ENCODE peak calls at places on chromosomes 6 and 20, in eight cellular contexts. F is CD8-positive, alpha-beta T cell; K is NCI-H82; A is tibial nerve; N is ureter; J is cardiac fibroblast; L is erythroblast; H is EL. Z is an unnamed sample.

GRCh38 chr6:53496797-53497196 is 48.1 kb downstream of the GCLC start:
- DNase-seq in F (no peak), K (no peak), A (no peak), N (no peak), J (peak; percentile 76), L (peak; percentile 10), H (peak; percentile 85), Z (no peak)

GRCh38 chr20:23970049-23970448 is 18.5 kb downstream of the GGTLC1 start:
- DNase-seq in F (no peak), K (no peak), A (no peak), N (no peak), J (no peak), L (no peak), H (no peak), Z (peak; percentile 47)

GRCh38 chr6:166478782-166479592 is 96.2 kb upstream of the MPC1 start:
- DNase-seq in F (no peak), K (no peak), A (no peak), N (no peak), J (no peak), L (no peak), H (no peak), Z (no peak)

GRCh38 chr20:48776306-48776705 is 51.5 kb downstream of the PREX1 start:
- DNase-seq in F (no peak), K (no peak), A (no peak), N (no peak), J (peak; percentile 74), L (no peak), H (peak; percentile 82), Z (no peak)

GRCh38 chr20:13546497-13547131 is 92.1 kb downstream of the TASP1 start:
- DNase-seq in F (peak; percentile 46), K (peak; percentile 87), A (peak; percentile 86), N (peak; percentile 84), J (peak; percentile 81), L (peak; percentile 68), H (peak; percentile 71), Z (peak; percentile 94)

GRCh38 chr6:137761072-137761471 is 106.0 kb upstream of the TNFAIP3 start:
- DNase-seq in F (no peak), K (no peak), A (no peak), N (no peak), J (peak; percentile 39), L (no peak), H (peak; percentile 20), Z (peak; percentile 72)

GRCh38 chr20:19735446-19735845 is 22.6 kb upstream of the RIN2 start:
- DNase-seq in F (no peak), K (peak; percentile 76), A (peak; percentile 56), N (peak; percentile 80), J (peak; percentile 91), L (no peak), H (peak; percentile 86), Z (no peak)

GRCh38 chr6:106473807-106474206 is 113.3 kb downstream of the CRYBG1 start:
- DNase-seq in F (no peak), K (no peak), A (no peak), N (no peak), J (peak; percentile 79), L (no peak), H (peak; percentile 38), Z (no peak)

GRCh38 chr6:143232849-143233248 is 172.2 kb downstream of the AIG1 start:
- DNase-seq in F (peak; percentile 1), K (peak; percentile 76), A (no peak), N (no peak), J (peak; percentile 31), L (peak; percentile 4), H (peak; percentile 31), Z (no peak)

GRCh38 chr6:161273356-161273751 is 507 bp downstream of the AGPAT4 start:
- DNase-seq in F (no peak), K (no peak), A (no peak), N (no peak), J (peak; percentile 75), L (peak; percentile 32), H (peak; percentile 23), Z (peak; percentile 91)

GRCh38 chr6:32867559-32868256 is 13.7 kb downstream of the PSMB9 start:
- DNase-seq in F (no peak), K (no peak), A (no peak), N (no peak), J (no peak), L (peak; percentile 33), H (no peak), Z (peak; percentile 7)

GRCh38 chr6:29653452-29654038 is 3.3 kb upstream of the MOG start:
- DNase-seq in F (no peak), K (peak; percentile 91), A (no peak), N (no peak), J (peak; percentile 85), L (peak; percentile 75), H (peak; percentile 64), Z (no peak)

GRCh38 chr20:20076297-20077065 is 24.1 kb downstream of the CFAP61 start:
- DNase-seq in F (no peak), K (no peak), A (no peak), N (no peak), J (peak; percentile 58), L (no peak), H (peak; percentile 55), Z (peak; percentile 55)

GRCh38 chr6:39453236-39453635 is 130.7 kb upstream of the KCNK16 start:
- DNase-seq in F (no peak), K (no peak), A (no peak), N (no peak), J (peak; percentile 36), L (no peak), H (peak; percentile 32), Z (no peak)

GRCh38 chr6:32327103-32327502 is 44.6 kb downstream of the TSBP1 start:
- DNase-seq in F (no peak), K (no peak), A (no peak), N (no peak), J (no peak), L (no peak), H (no peak), Z (no peak)

GRCh38 chr20:23680151-23680550 is 8.7 kb downstream of the CST4 start:
- DNase-seq in F (no peak), K (no peak), A (no peak), N (no peak), J (peak; percentile 66), L (no peak), H (no peak), Z (peak; percentile 39)

GRCh38 chr6:156601821-156602301 is 175.3 kb upstream of the ARID1B start:
- DNase-seq in F (no peak), K (no peak), A (no peak), N (no peak), J (no peak), L (no peak), H (no peak), Z (peak; percentile 68)

GRCh38 chr6:33904050-33904827 is 100.4 kb upstream of the MLN start:
- DNase-seq in F (peak; percentile 42), K (peak; percentile 48), A (no peak), N (no peak), J (no peak), L (peak; percentile 72), H (no peak), Z (no peak)

GRCh38 chr6:107064579-107065065 is 36.6 kb downstream of the MTRES1 start:
- DNase-seq in F (no peak), K (no peak), A (no peak), N (no peak), J (peak; percentile 87), L (peak; percentile 12), H (peak; percentile 84), Z (no peak)

GRCh38 chr20:50788045-50788867 is 6.6 kb upstream of the BCAS4 start:
- DNase-seq in F (no peak), K (peak; percentile 84), A (no peak), N (peak; percentile 61), J (peak; percentile 84), L (no peak), H (peak; percentile 79), Z (no peak)

GRCh38 chr6:47822856-47823554 is 41.2 kb downstream of the OPN5 start:
- DNase-seq in F (no peak), K (no peak), A (no peak), N (no peak), J (no peak), L (no peak), H (no peak), Z (no peak)

GRCh38 chr6:33987531-33988021 is 158.3 kb downstream of the GRM4 start:
- DNase-seq in F (no peak), K (no peak), A (no peak), N (peak; percentile 42), J (no peak), L (no peak), H (no peak), Z (no peak)

GRCh38 chr6:30779850-30780641 is 35.7 kb upstream of the IER3 start:
- DNase-seq in F (no peak), K (no peak), A (no peak), N (no peak), J (no peak), L (no peak), H (no peak), Z (no peak)

GRCh38 chr20:37233471-37234253 is 28.0 kb downstream of the GHRH start:
- DNase-seq in F (no peak), K (peak; percentile 96), A (no peak), N (no peak), J (no peak), L (no peak), H (no peak), Z (no peak)